ENCODE peak calls at places on chromosomes 4 and X, in four cellular contexts. D, O, T and C are unnamed samples.

GRCh38 chr4:99471349-99471748 is 36.2 kb upstream of the ADH7 start:
- DNase-seq in D (no peak), O (no peak), T (no peak), C (no peak)

GRCh38 chr4:118839221-118839927 is 3.4 kb upstream of the SEC24D start:
- DNase-seq in D (no peak), O (no peak), T (no peak), C (no peak)

GRCh38 chrX:40003071-40003981 is 94.4 kb downstream of the BCOR start:
- DNase-seq in D (no peak), O (no peak), T (no peak), C (no peak)

GRCh38 chr4:52873861-52874343 is 11.8 kb downstream of the RASL11B start:
- DNase-seq in D (peak), O (no peak), T (no peak), C (no peak)

GRCh38 chr4:150164055-150164454 is 85.8 kb downstream of the DCLK2 start:
- DNase-seq in D (no peak), O (no peak), T (no peak), C (no peak)

GRCh38 chr4:159765402-159765801 is 662.5 kb downstream of the RAPGEF2 start:
- DNase-seq in D (peak), O (no peak), T (no peak), C (no peak)

GRCh38 chrX:23792861-23793553 is 10.0 kb downstream of the SAT1 start:
- DNase-seq in D (peak), O (no peak), T (no peak), C (no peak)

GRCh38 chr4:109411964-109412363 is 21.7 kb upstream of the SEC24B start:
- DNase-seq in D (peak), O (no peak), T (no peak), C (no peak)

GRCh38 chr4:102759835-102760644 is 728 bp downstream of the MANBA start:
- DNase-seq in D (peak), O (peak), T (peak), C (no peak)

GRCh38 chr4:8916251-8916913 is 44.7 kb upstream of the HMX1 start:
- DNase-seq in D (no peak), O (no peak), T (peak), C (no peak)

GRCh38 chr4:166169111-166169510 is 296.1 kb downstream of the TLL1 start:
- DNase-seq in D (peak), O (no peak), T (no peak), C (no peak)

GRCh38 chr4:152500798-152501434 is 35.0 kb downstream of the FBXW7 start:
- DNase-seq in D (peak), O (no peak), T (no peak), C (peak)

GRCh38 chrX:30659421-30659820 is 6.2 kb downstream of the GK start:
- DNase-seq in D (peak), O (no peak), T (no peak), C (no peak)

GRCh38 chrX:67612231-67612630 is 68.4 kb downstream of the AR start:
- DNase-seq in D (peak), O (no peak), T (no peak), C (no peak)

GRCh38 chr4:123352240-123352945 is 44.2 kb upstream of the SPRY1 start:
- DNase-seq in D (peak), O (no peak), T (no peak), C (no peak)

GRCh38 chr4:13530823-13531608 is 13.3 kb downstream of the NKX3-2 start:
- DNase-seq in D (no peak), O (no peak), T (no peak), C (no peak)

GRCh38 chr4:8199594-8200301 is 658 bp downstream of the SH3TC1 start:
- DNase-seq in D (no peak), O (no peak), T (no peak), C (no peak)

GRCh38 chrX:134554291-134554690 is 94.3 kb downstream of the HPRT1 start:
- DNase-seq in D (no peak), O (no peak), T (no peak), C (no peak)

GRCh38 chr4:102454278-102454677 is 46.9 kb upstream of the NFKB1 start:
- DNase-seq in D (no peak), O (no peak), T (no peak), C (no peak)

GRCh38 chrX:72495041-72495440 is 77.6 kb downstream of the HDAC8 start:
- DNase-seq in D (no peak), O (no peak), T (no peak), C (no peak)

GRCh38 chr4:102299708-102300107 is 45.6 kb downstream of the SLC39A8 start:
- DNase-seq in D (peak), O (no peak), T (peak), C (no peak)

GRCh38 chrX:25049971-25050370 is 34.2 kb upstream of the ARX start:
- DNase-seq in D (no peak), O (no peak), T (no peak), C (no peak)

GRCh38 chrX:33138677-33139249 is 72.6 kb downstream of the DMD start:
- DNase-seq in D (peak), O (no peak), T (no peak), C (no peak)

GRCh38 chr4:128527356-128527755 is 239.7 kb upstream of the PGRMC2 start:
- DNase-seq in D (peak), O (no peak), T (no peak), C (no peak)

GRCh38 chrX:153761863-153762262 is 2.2 kb upstream of the PLXNB3 start:
- DNase-seq in D (no peak), O (no peak), T (no peak), C (no peak)

GRCh38 chr4:27524224-27524623 is 663.6 kb downstream of the STIM2 start:
- DNase-seq in D (no peak), O (no peak), T (no peak), C (no peak)

GRCh38 chr4:85496146-85496849 is 21.3 kb downstream of the ARHGAP24 start:
- DNase-seq in D (peak), O (no peak), T (no peak), C (no peak)

GRCh38 chr4:137467537-137467936 is 64.8 kb downstream of the PCDH18 start:
- DNase-seq in D (no peak), O (no peak), T (no peak), C (no peak)

GRCh38 chr4:182143822-182144620 is 99.2 kb upstream of the TENM3 start:
- DNase-seq in D (peak), O (no peak), T (no peak), C (no peak)

GRCh38 chr4:27759621-27760020 is 899.0 kb downstream of the STIM2 start:
- DNase-seq in D (peak), O (no peak), T (no peak), C (no peak)

GRCh38 chr4:139243448-139244365 is 36.3 kb downstream of the MGARP start:
- DNase-seq in D (peak), O (no peak), T (no peak), C (no peak)

GRCh38 chr4:90074322-90074886 is 52.8 kb upstream of the CCSER1 start:
- DNase-seq in D (no peak), O (no peak), T (no peak), C (no peak)

GRCh38 chrX:84108589-84108988 is 79.4 kb downstream of the RPS6KA6 start:
- DNase-seq in D (no peak), O (no peak), T (no peak), C (no peak)

GRCh38 chr4:110514889-110515479 is 39.0 kb downstream of the ENPEP start:
- DNase-seq in D (peak), O (no peak), T (no peak), C (no peak)